ENCODE peak calls at places on chromosomes 12 and 14, in five cellular contexts. T, V, G, C and U are unnamed samples.

GRCh38 chr14:76191297-76191696 is 39.6 kb downstream of the GPATCH2L start:
- DNase-seq in T (no peak), V (no peak), G (no peak), C (no peak), U (no peak)

GRCh38 chr12:6548556-6549378 is 7.1 kb downstream of the IFFO1 start:
- DNase-seq in T (no peak), V (no peak), G (no peak), C (no peak), U (no peak)

GRCh38 chr12:104734541-104735075 is 223.5 kb downstream of the SLC41A2 start:
- DNase-seq in T (no peak), V (no peak), G (no peak), C (no peak), U (no peak)

GRCh38 chr12:20757-21156 is 45.8 kb upstream of the IQSEC3 start:
- DNase-seq in T (no peak), V (no peak), G (no peak), C (no peak), U (no peak)

GRCh38 chr14:85300119-85300518 is 229.8 kb upstream of the FLRT2 start:
- DNase-seq in T (no peak), V (no peak), G (no peak), C (no peak), U (no peak)

GRCh38 chr12:13472690-13473089 is 276.2 kb downstream of the EMP1 start:
- DNase-seq in T (no peak), V (no peak), G (no peak), C (no peak), U (no peak)

GRCh38 chr12:664779-665092 is 1.5 kb upstream of the NINJ2 start:
- DNase-seq in T (no peak), V (no peak), G (no peak), C (no peak), U (no peak)

GRCh38 chr12:52608161-52608560 is 6.9 kb upstream of the KRT72 start:
- DNase-seq in T (no peak), V (no peak), G (no peak), C (no peak), U (peak; percentile 87)

GRCh38 chr14:104688755-104689619 is at the start of gene INF2:
- DNase-seq in T (peak; percentile 59), V (peak; percentile 75), G (peak; percentile 77), C (peak; percentile 50), U (no peak)

GRCh38 chr12:62799126-62799736 is 135.7 kb downstream of the PPM1H start:
- DNase-seq in T (peak; percentile 52), V (no peak), G (peak; percentile 91), C (peak; percentile 94), U (no peak)

GRCh38 chr14:89221109-89221508 is 195.9 kb downstream of the FOXN3 start:
- DNase-seq in T (no peak), V (no peak), G (no peak), C (peak; percentile 63), U (no peak)

GRCh38 chr12:109888179-109889020 is 8.1 kb upstream of the GLTP start:
- DNase-seq in T (peak; percentile 46), V (no peak), G (no peak), C (no peak), U (no peak)

GRCh38 chr14:101473045-101473729 is 88.1 kb upstream of the DIO3 start:
- DNase-seq in T (peak; percentile 1), V (no peak), G (no peak), C (no peak), U (peak; percentile 64)

GRCh38 chr14:35229495-35230089 is 62.6 kb upstream of the PSMA6 start:
- DNase-seq in T (no peak), V (no peak), G (peak; percentile 35), C (peak; percentile 12), U (no peak)

GRCh38 chr12:75781532-75782046 is 250.0 kb downstream of the PHLDA1 start:
- DNase-seq in T (no peak), V (no peak), G (no peak), C (no peak), U (no peak)

GRCh38 chr14:48261436-48261835 is 586.0 kb upstream of the MDGA2 start:
- DNase-seq in T (no peak), V (no peak), G (no peak), C (no peak), U (no peak)

GRCh38 chr14:69376439-69376838 is 21.7 kb downstream of the ERH start:
- DNase-seq in T (no peak), V (no peak), G (no peak), C (no peak), U (no peak)

GRCh38 chr12:92237262-92237661 is 91.6 kb upstream of the BTG1 start:
- DNase-seq in T (no peak), V (no peak), G (no peak), C (no peak), U (no peak)

GRCh38 chr14:35220920-35221319 is 71.3 kb upstream of the PSMA6 start:
- DNase-seq in T (no peak), V (no peak), G (no peak), C (no peak), U (no peak)

GRCh38 chr12:56715798-56716197 is 9.3 kb downstream of the NACA start:
- DNase-seq in T (no peak), V (no peak), G (no peak), C (no peak), U (peak; percentile 79)

GRCh38 chr12:76274699-76275098 is 73.5 kb downstream of the BBS10 start:
- DNase-seq in T (no peak), V (no peak), G (no peak), C (no peak), U (no peak)

GRCh38 chr12:8779281-8779680 is 43.1 kb upstream of the A2ML1 start:
- DNase-seq in T (no peak), V (no peak), G (no peak), C (no peak), U (no peak)

GRCh38 chr12:59484575-59484974 is 111.3 kb upstream of the SLC16A7 start:
- DNase-seq in T (no peak), V (no peak), G (no peak), C (no peak), U (no peak)

GRCh38 chr14:96479435-96480146 is 22.6 kb upstream of the PAPOLA start:
- DNase-seq in T (no peak), V (no peak), G (no peak), C (no peak), U (no peak)